ENCODE peak calls at places on chromosomes 12 and 14, in nine cellular contexts. One of them, this sample, is unnamed.

GRCh38 chr12:95943231-95943842 is at the start of gene AMDHD1:
- DNase-seq in BE2C: peak; percentile 84
- DNase-seq in H54: peak; percentile 79
- DNase-seq in ELF-1: peak; percentile 71
- DNase-seq in iPS DF 6.9: no peak
- DNase-seq in fibroblast of the conjunctiva: no peak
- DNase-seq in CD8-positive, alpha-beta T cell: peak; percentile 64
- DNase-seq in spleen: peak; percentile 93
- DNase-seq in epithelial cell of esophagus: peak; percentile 59
- DNase-seq in this sample: peak; percentile 92

GRCh38 chr14:73726025-73726961 is 12.1 kb upstream of the PNMA1 start:
- DNase-seq in BE2C: no peak
- DNase-seq in H54: no peak
- DNase-seq in ELF-1: no peak
- DNase-seq in iPS DF 6.9: no peak
- DNase-seq in fibroblast of the conjunctiva: no peak
- DNase-seq in CD8-positive, alpha-beta T cell: no peak
- DNase-seq in spleen: no peak
- DNase-seq in epithelial cell of esophagus: no peak
- DNase-seq in this sample: no peak

GRCh38 chr14:67487332-67487731 is 1.2 kb downstream of the TMEM229B start:
- DNase-seq in BE2C: no peak
- DNase-seq in H54: no peak
- DNase-seq in ELF-1: no peak
- DNase-seq in iPS DF 6.9: no peak
- DNase-seq in fibroblast of the conjunctiva: no peak
- DNase-seq in CD8-positive, alpha-beta T cell: no peak
- DNase-seq in spleen: no peak
- DNase-seq in epithelial cell of esophagus: no peak
- DNase-seq in this sample: no peak

GRCh38 chr12:15044461-15044860 is 71.6 kb downstream of the PDE6H start:
- DNase-seq in BE2C: no peak
- DNase-seq in H54: no peak
- DNase-seq in ELF-1: no peak
- DNase-seq in iPS DF 6.9: no peak
- DNase-seq in fibroblast of the conjunctiva: no peak
- DNase-seq in CD8-positive, alpha-beta T cell: no peak
- DNase-seq in spleen: no peak
- DNase-seq in epithelial cell of esophagus: no peak
- DNase-seq in this sample: no peak

GRCh38 chr12:20120296-20120695 is 248.0 kb upstream of the PDE3A start:
- DNase-seq in BE2C: no peak
- DNase-seq in H54: no peak
- DNase-seq in ELF-1: no peak
- DNase-seq in iPS DF 6.9: no peak
- DNase-seq in fibroblast of the conjunctiva: no peak
- DNase-seq in CD8-positive, alpha-beta T cell: no peak
- DNase-seq in spleen: no peak
- DNase-seq in epithelial cell of esophagus: peak; percentile 1
- DNase-seq in this sample: no peak

GRCh38 chr12:114682920-114683708 is 861 bp downstream of the TBX3 start:
- DNase-seq in BE2C: no peak
- DNase-seq in H54: no peak
- DNase-seq in ELF-1: peak; percentile 55
- DNase-seq in iPS DF 6.9: no peak
- DNase-seq in fibroblast of the conjunctiva: no peak
- DNase-seq in CD8-positive, alpha-beta T cell: no peak
- DNase-seq in spleen: no peak
- DNase-seq in epithelial cell of esophagus: peak; percentile 58
- DNase-seq in this sample: peak; percentile 67

GRCh38 chr14:81435578-81436295 is 35.6 kb upstream of the STON2 start:
- DNase-seq in BE2C: peak; percentile 61
- DNase-seq in H54: no peak
- DNase-seq in ELF-1: peak; percentile 75
- DNase-seq in iPS DF 6.9: no peak
- DNase-seq in fibroblast of the conjunctiva: peak; percentile 4
- DNase-seq in CD8-positive, alpha-beta T cell: peak; percentile 30
- DNase-seq in spleen: peak; percentile 85
- DNase-seq in epithelial cell of esophagus: peak; percentile 83
- DNase-seq in this sample: peak; percentile 83

GRCh38 chr14:74682169-74682952 is 30.5 kb downstream of the AREL1 start:
- DNase-seq in BE2C: no peak
- DNase-seq in H54: no peak
- DNase-seq in ELF-1: no peak
- DNase-seq in iPS DF 6.9: no peak
- DNase-seq in fibroblast of the conjunctiva: no peak
- DNase-seq in CD8-positive, alpha-beta T cell: no peak
- DNase-seq in spleen: no peak
- DNase-seq in epithelial cell of esophagus: no peak
- DNase-seq in this sample: no peak

GRCh38 chr12:14775652-14776020 is 27.6 kb downstream of the WBP11 start:
- DNase-seq in BE2C: no peak
- DNase-seq in H54: no peak
- DNase-seq in ELF-1: no peak
- DNase-seq in iPS DF 6.9: no peak
- DNase-seq in fibroblast of the conjunctiva: no peak
- DNase-seq in CD8-positive, alpha-beta T cell: no peak
- DNase-seq in spleen: no peak
- DNase-seq in epithelial cell of esophagus: peak; percentile 74
- DNase-seq in this sample: no peak

GRCh38 chr12:117240356-117240755 is 50.1 kb upstream of the FBXO21 start:
- DNase-seq in BE2C: no peak
- DNase-seq in H54: no peak
- DNase-seq in ELF-1: no peak
- DNase-seq in iPS DF 6.9: no peak
- DNase-seq in fibroblast of the conjunctiva: no peak
- DNase-seq in CD8-positive, alpha-beta T cell: no peak
- DNase-seq in spleen: no peak
- DNase-seq in epithelial cell of esophagus: no peak
- DNase-seq in this sample: no peak

This sample was measured in islet precursor cell.